ENCODE peak calls at places on chromosomes 13 and 19, in eight cellular contexts. A, Q, R, C, H, K, T and F are unnamed samples.

GRCh38 chr19:29640231-29640630 is 25.0 kb upstream of the PLEKHF1 start:
- DNase-seq in R (no peak), Q (no peak), H (no peak), T (no peak), K (no peak), A (no peak), C (no peak), F (no peak)

GRCh38 chr13:39037410-39037879 is 444 bp downstream of the PROSER1 start:
- DNase-seq in R (no peak), T (no peak), A (no peak), Q (no peak), H (no peak), C (no peak), K (no peak), F (no peak)

GRCh38 chr13:46492946-46493345 is 60.0 kb upstream of the LRCH1 start:
- DNase-seq in K (peak; percentile 14), Q (no peak), A (peak; percentile 73), R (no peak), H (peak; percentile 30), T (no peak), C (no peak), F (no peak)

GRCh38 chr13:101527130-101527529 is 74.7 kb downstream of the ITGBL1 start:
- DNase-seq in C (no peak), A (peak; percentile 60), R (no peak), K (no peak), T (no peak), Q (no peak), H (peak; percentile 57), F (no peak)

GRCh38 chr19:7904074-7905020 is 670 bp downstream of the MAP2K7 start:
- DNase-seq in C (peak; percentile 68), T (no peak), K (peak; percentile 50), A (no peak), Q (no peak), R (no peak), H (no peak), F (no peak)

GRCh38 chr19:54393381-54393780 is 21.9 kb upstream of the TTYH1 start:
- DNase-seq in K (no peak), A (peak; percentile 14), C (no peak), H (no peak), Q (no peak), T (no peak), R (no peak), F (no peak)

GRCh38 chr19:6066661-6067646 is 43.3 kb downstream of the RFX2 start:
- DNase-seq in T (no peak), R (no peak), C (peak; percentile 98), H (peak; percentile 88), K (peak; percentile 97), Q (peak; percentile 96), A (peak; percentile 94), F (no peak)

GRCh38 chr19:55077106-55077505 is 1.4 kb downstream of the EPS8L1 start:
- DNase-seq in Q (no peak), T (no peak), R (no peak), A (no peak), C (no peak), H (no peak), K (no peak), F (no peak)

GRCh38 chr19:4035018-4035566 is 27.6 kb downstream of the PIAS4 start:
- DNase-seq in R (no peak), H (no peak), A (no peak), T (no peak), C (no peak), Q (no peak), K (no peak), F (no peak)

GRCh38 chr13:89977203-89977602 is 1370.3 kb upstream of the MIR17HG start:
- DNase-seq in C (no peak), K (no peak), T (no peak), R (no peak), H (no peak), Q (no peak), A (no peak), F (no peak)

GRCh38 chr13:89988206-89988605 is 1359.3 kb upstream of the MIR17HG start:
- DNase-seq in H (no peak), A (no peak), K (no peak), R (no peak), T (no peak), Q (no peak), C (no peak), F (no peak)

GRCh38 chr13:89982406-89983085 is 1364.9 kb upstream of the MIR17HG start:
- DNase-seq in H (peak; percentile 1), K (no peak), R (no peak), Q (no peak), C (no peak), A (peak; percentile 54), T (no peak), F (no peak)
- H3K4me3 ChIP-seq in H (no peak overlapping the region), K (no peak overlapping the region), R (no peak overlapping the region), Q (peak overlapping the region; percentile 10), C (no peak overlapping the region), A (no peak overlapping the region), T (no peak overlapping the region), F (no peak overlapping the region)

DNA sequence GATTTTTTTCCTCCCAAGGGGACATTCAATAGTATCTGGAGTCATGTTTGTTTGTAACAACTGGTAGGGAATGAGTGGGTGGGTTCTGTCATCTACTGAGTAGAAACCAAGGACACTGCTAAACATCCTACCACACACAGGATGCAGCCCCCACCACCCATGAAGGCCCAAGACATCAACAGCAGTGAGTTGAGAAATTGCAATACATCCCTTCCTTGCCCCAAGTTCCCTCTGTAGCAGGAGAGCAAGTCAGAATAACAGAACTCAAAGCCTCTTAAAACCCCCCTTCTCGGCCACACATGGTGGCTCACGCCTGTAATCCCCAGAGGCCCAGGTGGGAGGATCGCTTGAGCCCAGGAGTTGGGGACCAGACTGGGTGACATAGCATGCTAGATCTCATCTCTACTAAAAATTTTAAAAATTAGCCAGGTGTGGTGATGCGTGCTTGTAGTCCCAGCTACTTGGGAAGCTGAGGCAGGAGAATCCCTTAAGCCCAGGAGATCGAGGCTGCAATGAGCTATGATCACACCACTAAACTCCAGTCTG is 2.4 kb upstream of the CYP2F1 start:
- DNase-seq in K (no peak), A (no peak), Q (no peak), T (no peak), C (no peak), R (no peak), H (no peak), F (no peak)
- TF ChIP-seq CTCF in K (no peak), A (no peak), Q (no peak), T (no peak), C (no peak), R (no peak), H (no peak), F (no peak)

DNA sequence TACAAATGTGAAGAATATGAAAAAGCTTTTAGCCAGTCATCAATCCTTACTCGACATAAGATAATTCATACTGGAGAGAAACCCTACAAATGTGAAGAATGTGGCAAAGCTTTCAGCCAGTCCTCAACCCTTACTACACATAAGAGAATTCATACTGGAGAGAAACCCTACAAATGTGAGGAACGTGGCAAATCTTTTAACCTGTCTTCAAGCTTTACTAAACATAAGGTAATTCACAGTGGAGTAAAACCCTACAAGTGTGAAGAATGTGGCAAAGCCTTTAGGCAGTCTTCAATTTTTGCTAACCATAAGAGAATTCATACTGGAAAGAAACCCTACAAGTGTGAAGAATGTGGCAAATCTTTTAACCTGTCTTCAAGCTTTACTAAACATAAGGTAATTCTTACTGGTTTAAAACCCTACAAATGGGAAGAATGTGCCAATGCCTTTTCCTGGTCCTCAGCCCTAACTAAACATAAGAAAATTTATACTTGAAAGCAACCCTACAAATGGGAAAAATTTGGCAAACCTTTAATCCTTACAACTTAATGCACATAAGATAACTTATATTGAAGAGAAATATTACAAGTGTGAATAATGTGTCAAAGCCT is 74.1 kb upstream of the ZNF681 start:
- DNase-seq in K (no peak), A (no peak), Q (no peak), H (no peak), T (no peak), R (no peak), C (no peak), F (no peak)
- H3K4me3 ChIP-seq in K (no peak overlapping the region), A (no peak overlapping the region), Q (no peak overlapping the region), H (no peak overlapping the region), T (no peak overlapping the region), R (no peak overlapping the region), C (no peak overlapping the region), F (no peak overlapping the region)

DNA sequence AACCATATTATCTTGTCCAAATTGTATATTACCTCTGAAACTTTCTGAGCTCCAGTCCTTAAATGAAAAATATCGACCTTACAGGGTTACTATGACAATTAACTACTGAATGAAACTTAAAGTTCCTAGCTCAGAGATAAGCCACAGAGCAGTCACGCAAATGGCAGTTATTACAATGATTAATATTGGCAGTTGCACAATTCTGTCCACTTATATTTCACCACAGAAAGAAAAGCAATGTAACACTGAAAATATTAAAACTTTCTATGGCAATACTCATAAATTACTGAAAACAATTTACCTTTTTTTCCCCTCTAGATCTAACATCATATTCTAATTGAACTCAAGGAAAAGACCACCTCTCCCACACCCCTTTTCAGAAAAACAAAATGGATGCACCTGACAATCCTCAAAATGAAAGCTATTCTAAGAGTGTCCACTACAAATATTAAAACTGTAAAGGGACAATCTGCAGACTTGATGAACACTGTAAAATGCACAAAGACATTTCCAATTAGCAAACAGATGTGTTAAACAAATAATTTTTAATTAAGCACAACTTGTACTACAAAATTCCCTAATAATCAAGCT is 14.6 kb downstream of the LNX2 start:
- DNase-seq in H (peak; percentile 50), Q (no peak), R (no peak), C (no peak), K (no peak), A (peak; percentile 69), T (no peak), F (no peak)
- TF ChIP-seq CTCF in H (no peak), Q (no peak), R (no peak), C (no peak), K (no peak), A (no peak), T (no peak), F (no peak)

DNA sequence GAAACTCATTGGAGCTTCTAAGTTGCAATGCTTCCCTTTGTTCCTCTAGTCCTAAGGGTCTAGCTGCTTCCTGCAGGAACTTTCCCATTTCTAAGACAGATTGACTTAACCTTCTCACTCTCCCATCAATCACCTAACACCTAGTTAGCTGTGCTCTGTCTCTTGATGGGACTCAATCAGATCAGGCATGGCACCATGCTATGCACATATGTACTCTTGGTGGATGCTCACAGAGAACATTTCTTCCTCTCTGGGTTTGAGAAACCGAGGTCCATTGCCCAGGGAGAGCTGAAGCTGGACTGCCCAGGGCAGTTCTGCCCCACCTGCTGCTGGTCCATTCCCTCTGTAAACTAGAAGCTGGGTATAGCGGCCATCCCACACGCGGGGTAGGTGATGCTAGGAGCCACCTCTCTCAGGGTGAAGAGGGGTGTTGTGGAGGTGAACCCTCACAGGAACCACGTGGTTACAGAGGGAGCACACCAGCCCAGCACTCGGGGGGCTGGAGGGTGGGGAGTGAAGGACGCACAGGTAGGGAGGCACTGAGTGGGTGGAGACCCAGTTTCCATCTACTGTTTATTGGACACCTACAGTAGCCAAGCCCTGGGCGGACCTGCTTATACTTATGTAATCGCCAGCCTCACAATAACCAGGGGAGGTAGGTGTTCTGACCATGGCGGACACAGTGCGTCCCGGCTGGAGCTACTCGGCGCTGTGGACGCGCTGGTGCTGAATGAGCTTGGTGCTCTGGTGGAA is 3.1 kb upstream of the UBE2M start:
- DNase-seq in Q (no peak), H (no peak), C (peak; percentile 30), A (no peak), R (no peak), K (no peak), T (no peak), F (no peak)
- H3K4me3 ChIP-seq in Q (peak overlapping the region; percentile 68), H (peak overlapping the region; percentile 43), C (peak overlapping the region; percentile 55), A (no peak overlapping the region), R (no peak overlapping the region), K (no peak overlapping the region), T (peak overlapping the region; percentile 23), F (no peak overlapping the region)